ENCODE peak calls at places on chromosomes 13 and 19, in four cellular contexts. P is HL-60, D is GM12878, J is K562. S is an unnamed sample.

GRCh38 chr13:109329175-109329574 is 457.2 kb downstream of the IRS2 start:
- DNase-seq in P (no peak), D (no peak), J (no peak), S (no peak)

GRCh38 chr13:41178040-41178439 is 16.3 kb downstream of the KBTBD7 start:
- DNase-seq in P (peak; percentile 48), D (no peak), J (no peak), S (no peak)

GRCh38 chr13:111589992-111590391 is 269.6 kb downstream of the TEX29 start:
- DNase-seq in P (no peak), D (no peak), J (no peak), S (no peak)

GRCh38 chr19:55080121-55080914 is 4.6 kb downstream of the EPS8L1 start:
- DNase-seq in P (peak; percentile 89), D (no peak), J (peak; percentile 93), S (no peak)

GRCh38 chr13:47639716-47640447 is 361.2 kb downstream of the SUCLA2 start:
- DNase-seq in P (no peak), D (no peak), J (no peak), S (no peak)

GRCh38 chr13:84481958-84482357 is 599.7 kb upstream of the SLITRK1 start:
- DNase-seq in P (no peak), D (no peak), J (no peak), S (no peak)

GRCh38 chr19:38952395-38953165 is 21.8 kb downstream of the MRPS12 start:
- DNase-seq in P (peak; percentile 62), D (no peak), J (peak; percentile 62), S (peak; percentile 49)

GRCh38 chr13:37118002-37118401 is 12.5 kb upstream of the CSNK1A1L start:
- DNase-seq in P (no peak), D (no peak), J (no peak), S (no peak)

GRCh38 chr13:71864094-71864980 is 2.7 kb downstream of the DACH1 start:
- DNase-seq in P (peak; percentile 95), D (no peak), J (peak; percentile 41), S (no peak)

GRCh38 chr19:12247644-12248222 is 47.0 kb downstream of the ZNF44 start:
- DNase-seq in P (no peak), D (no peak), J (no peak), S (no peak)

GRCh38 chr19:7988307-7988706 is 17.1 kb downstream of the ELAVL1 start:
- DNase-seq in P (no peak), D (no peak), J (no peak), S (no peak)

GRCh38 chr13:37995052-37995451 is 125.5 kb upstream of the TRPC4 start:
- DNase-seq in P (no peak), D (no peak), J (no peak), S (no peak)

GRCh38 chr13:48741377-48741776 is 87.6 kb downstream of the CYSLTR2 start:
- DNase-seq in P (no peak), D (no peak), J (no peak), S (no peak)

GRCh38 chr13:111510502-111511218 is 190.2 kb downstream of the TEX29 start:
- DNase-seq in P (no peak), D (no peak), J (no peak), S (no peak)

GRCh38 chr13:111640476-111640875 is 320.0 kb downstream of the TEX29 start:
- DNase-seq in P (no peak), D (no peak), J (no peak), S (no peak)

GRCh38 chr19:37763488-37763887 is 15.9 kb downstream of the ZNF573 start:
- DNase-seq in P (no peak), D (no peak), J (no peak), S (no peak)

GRCh38 chr19:18274303-18274775 is at the start of gene IQCN:
- DNase-seq in P (peak; percentile 12), D (no peak), J (no peak), S (no peak)

GRCh38 chr19:56837004-56837403 is 3.5 kb downstream of the PEG3 start:
- DNase-seq in P (peak; percentile 25), D (no peak), J (no peak), S (no peak)

GRCh38 chr19:1269478-1270167 is 491 bp downstream of the CIRBP start:
- DNase-seq in P (peak; percentile 81), D (no peak), J (peak; percentile 90), S (peak; percentile 88)

GRCh38 chr19:3420244-3420755 is 53.9 kb downstream of the NFIC start:
- DNase-seq in P (no peak), D (no peak), J (no peak), S (no peak)
- TF ChIP-seq SPI1 in P (no peak), D (no peak), J (no peak), S (no peak)

GRCh38 chr13:32639502-32640105 is 53.4 kb downstream of the PDS5B start:
- DNase-seq in P (peak; percentile 67), D (peak; percentile 15), J (peak; percentile 62), S (peak; percentile 9)
- TF ChIP-seq SPI1 in P (no peak), D (no peak), J (no peak), S (no peak)

GRCh38 chr13:51935326-51936171 is 73.8 kb downstream of the CCDC70 start:
- DNase-seq in P (peak; percentile 16), D (no peak), J (peak; percentile 22), S (no peak)
- TF ChIP-seq SPI1 in P (no peak), D (no peak), J (no peak), S (no peak)

GRCh38 chr13:106513608-106514007 is 21.9 kb downstream of the EFNB2 start:
- DNase-seq in P (no peak), D (no peak), J (no peak), S (no peak)
- TF ChIP-seq SPI1 in P (no peak), D (no peak), J (no peak), S (no peak)

GRCh38 chr19:47518139-47518538 is 3.3 kb upstream of the NAPA start:
- DNase-seq in P (no peak), D (peak; percentile 90), J (no peak), S (no peak)
- TF ChIP-seq SPI1 in P (no peak), D (no peak), J (no peak), S (peak; percentile 15)

GRCh38 chr19:43799502-43800142 is 2.6 kb downstream of the LYPD5 start:
- DNase-seq in P (no peak), D (no peak), J (peak; percentile 32), S (no peak)
- TF ChIP-seq SPI1 in P (no peak), D (no peak), J (no peak), S (no peak)

GRCh38 chr19:14383898-14384669 is 2.8 kb downstream of the ADGRE5 start:
- DNase-seq in P (peak; percentile 88), D (no peak), J (peak; percentile 72), S (no peak)
- TF ChIP-seq SPI1 in P (peak; percentile 100), D (peak; percentile 100), J (peak; percentile 99), S (peak; percentile 100)